ENCODE peak calls at places on chromosomes 12 and 14, in five cellular contexts. B, Q, D, S and Y are unnamed samples.
A peak's percentile ranks its signal among the peaks of the same experiment; 100 is the strongest.

GRCh38 chr12:15979096-15980091 is 68.3 kb downstream of the DERA start:
- DNase-seq in B (no peak), Q (no peak), D (peak; percentile 70), S (no peak), Y (peak; percentile 68)

GRCh38 chr12:127108360-127109215 is 1158.4 kb upstream of the TMEM132C start:
- DNase-seq in B (peak; percentile 57), Q (peak; percentile 6), D (peak; percentile 38), S (peak; percentile 30), Y (peak; percentile 65)

GRCh38 chr12:114982760-114983159 is 298.8 kb upstream of the TBX3 start:
- DNase-seq in B (no peak), Q (no peak), D (peak; percentile 30), S (no peak), Y (peak; percentile 35)

GRCh38 chr14:91396959-91397815 is 20.4 kb downstream of the CCDC88C start:
- DNase-seq in B (peak; percentile 28), Q (no peak), D (no peak), S (peak; percentile 55), Y (no peak)

GRCh38 chr12:124518051-124518932 is 49.1 kb downstream of the NCOR2 start:
- DNase-seq in B (peak; percentile 87), Q (no peak), D (peak; percentile 80), S (no peak), Y (peak; percentile 63)

GRCh38 chr12:53219956-53220856 is 11.8 kb downstream of the RARG start:
- DNase-seq in B (peak; percentile 90), Q (peak; percentile 59), D (peak; percentile 58), S (peak; percentile 76), Y (peak; percentile 79)

GRCh38 chr12:68140576-68140975 is 19.0 kb downstream of the IFNG start:
- DNase-seq in B (no peak), Q (no peak), D (no peak), S (no peak), Y (peak; percentile 80)

GRCh38 chr14:100893228-100893601 is 10.3 kb downstream of the RTL1 start:
- DNase-seq in B (no peak), Q (no peak), D (no peak), S (no peak), Y (no peak)

GRCh38 chr12:14365294-14366210 is at the start of gene ATF7IP:
- DNase-seq in B (peak; percentile 98), Q (peak; percentile 86), D (peak; percentile 92), S (peak; percentile 93), Y (peak; percentile 99)

GRCh38 chr12:124551268-124552144 is 15.9 kb downstream of the NCOR2 start:
- DNase-seq in B (peak; percentile 70), Q (no peak), D (peak; percentile 78), S (no peak), Y (peak; percentile 89)

GRCh38 chr12:127293507-127294310 is 973.3 kb upstream of the TMEM132C start:
- DNase-seq in B (no peak), Q (peak; percentile 6), D (peak; percentile 56), S (peak; percentile 48), Y (peak; percentile 67)

GRCh38 chr12:123041042-123041531 is 60.6 kb downstream of the ARL6IP4 start:
- DNase-seq in B (no peak), Q (no peak), D (no peak), S (no peak), Y (peak; percentile 37)

GRCh38 chr12:130044991-130045621 is 117.2 kb upstream of the FZD10 start:
- DNase-seq in B (peak; percentile 62), Q (no peak), D (no peak), S (no peak), Y (peak; percentile 82)

GRCh38 chr14:84963518-84963917 is 566.4 kb upstream of the FLRT2 start:
- DNase-seq in B (no peak), Q (no peak), D (no peak), S (no peak), Y (no peak)

GRCh38 chr12:1531160-1531653 is 63.2 kb downstream of the FBXL14 start:
- DNase-seq in B (peak; percentile 83), Q (no peak), D (no peak), S (no peak), Y (no peak)

GRCh38 chr12:57655541-57656240 is 22.7 kb upstream of the B4GALNT1 start:
- DNase-seq in B (no peak), Q (no peak), D (no peak), S (no peak), Y (no peak)

GRCh38 chr14:69059658-69060648 is 80.9 kb upstream of the ACTN1 start:
- DNase-seq in B (no peak), Q (no peak), D (no peak), S (no peak), Y (peak; percentile 56)

GRCh38 chr14:104196461-104197180 is 58.2 kb downstream of the KIF26A start:
- DNase-seq in B (no peak), Q (no peak), D (no peak), S (no peak), Y (no peak)

GRCh38 chr12:67645571-67645970 is 3.0 kb upstream of the DYRK2 start:
- DNase-seq in B (no peak), Q (no peak), D (no peak), S (no peak), Y (no peak)

GRCh38 chr12:128486951-128487350 is 220.0 kb downstream of the TMEM132C start:
- DNase-seq in B (no peak), Q (no peak), D (no peak), S (no peak), Y (no peak)

GRCh38 chr12:6362383-6362782 is 13.0 kb downstream of the SCNN1A start:
- DNase-seq in B (no peak), Q (no peak), D (no peak), S (no peak), Y (no peak)

GRCh38 chr14:60563113-60563512 is 54.2 kb downstream of the SIX6 start:
- DNase-seq in B (no peak), Q (no peak), D (no peak), S (no peak), Y (no peak)

GRCh38 chr12:55019784-55020183 is at the start of gene NEUROD4:
- DNase-seq in B (peak; percentile 86), Q (no peak), D (peak; percentile 71), S (peak; percentile 8), Y (peak; percentile 97)

GRCh38 chr14:68464716-68465115 is 328.2 kb downstream of the ZFP36L1 start:
- DNase-seq in B (no peak), Q (no peak), D (no peak), S (no peak), Y (no peak)

GRCh38 chr14:104968153-104968527 is 10.0 kb downstream of the AHNAK2 start:
- DNase-seq in B (no peak), Q (no peak), D (no peak), S (no peak), Y (peak; percentile 56)

GRCh38 chr12:57476162-57476992 is 3.3 kb downstream of the ARHGAP9 start:
- DNase-seq in B (no peak), Q (no peak), D (no peak), S (peak; percentile 79), Y (no peak)

GRCh38 chr12:132314516-132315233 is 14.7 kb downstream of the GALNT9 start:
- DNase-seq in B (no peak), Q (no peak), D (no peak), S (no peak), Y (no peak)

GRCh38 chr12:47935196-47935595 is 28.2 kb upstream of the TMEM106C start:
- DNase-seq in B (no peak), Q (no peak), D (no peak), S (no peak), Y (no peak)

GRCh38 chr12:94152292-94153083 is 4.1 kb downstream of the PLXNC1 start:
- DNase-seq in B (peak; percentile 59), Q (no peak), D (no peak), S (no peak), Y (no peak)